ENCODE peak calls at places on chromosomes 5 and 9, in five cellular contexts. C is GM23248, Y is left lung, I is uterus, S is endothelial cell of umbilical vein. Z is an unnamed sample.

GRCh38 chr9:93154293-93154903 is 20.3 kb upstream of the NINJ1 start:
- DNase-seq in C (peak; percentile 37), S (peak; percentile 38), Y (no peak), I (no peak), Z (peak; percentile 67)

GRCh38 chr5:122760281-122760680 is 14.6 kb upstream of the SNX2 start:
- DNase-seq in I (no peak), C (no peak), S (no peak), Y (no peak), Z (no peak)

GRCh38 chr5:124230456-124230855 is 516.0 kb downstream of the ZNF608 start:
- DNase-seq in S (no peak), C (no peak), I (no peak), Y (no peak), Z (no peak)

GRCh38 chr9:127589955-127590370 is 22.1 kb upstream of the STXBP1 start:
- DNase-seq in C (peak; percentile 87), Y (no peak), I (peak; percentile 84), S (peak; percentile 71), Z (peak; percentile 69)

GRCh38 chr5:114634517-114634916 is 272.6 kb downstream of the KCNN2 start:
- DNase-seq in Y (no peak), C (no peak), I (no peak), S (no peak), Z (no peak)

GRCh38 chr9:4393806-4394523 is 94.1 kb upstream of the GLIS3 start:
- DNase-seq in I (no peak), Y (no peak), C (no peak), S (no peak), Z (no peak)

GRCh38 chr9:30943446-30944232 is 1440.8 kb upstream of the ACO1 start:
- DNase-seq in I (no peak), S (no peak), C (no peak), Y (peak; percentile 69), Z (no peak)

GRCh38 chr9:83620841-83621636 is 1.9 kb upstream of the IDNK start:
- DNase-seq in C (peak; percentile 70), I (no peak), Y (no peak), S (peak; percentile 65), Z (peak; percentile 81)

GRCh38 chr5:180461303-180461702 is 32.9 kb upstream of the CNOT6 start:
- DNase-seq in S (no peak), I (no peak), Y (peak; percentile 34), C (no peak), Z (no peak)

GRCh38 chr9:6224393-6225154 is 9.0 kb downstream of the IL33 start:
- DNase-seq in I (no peak), C (no peak), S (no peak), Y (no peak), Z (no peak)

GRCh38 chr9:127417130-127418036 is 6.8 kb upstream of the ZNF79 start:
- DNase-seq in Y (no peak), S (no peak), C (peak; percentile 75), I (no peak), Z (no peak)

GRCh38 chr5:159886312-159886711 is 30.0 kb upstream of the ADRA1B start:
- DNase-seq in Y (no peak), I (no peak), S (no peak), C (no peak), Z (no peak)

GRCh38 chr5:178785999-178786398 is 55.5 kb upstream of the ZNF354A start:
- DNase-seq in C (peak; percentile 72), I (no peak), S (no peak), Y (no peak), Z (no peak)

GRCh38 chr5:173941758-173942401 is 47.1 kb upstream of the C5orf47 start:
- DNase-seq in I (no peak), S (peak; percentile 65), C (no peak), Y (no peak), Z (no peak)

GRCh38 chr9:108002296-108003056 is 512.9 kb upstream of the KLF4 start:
- DNase-seq in S (no peak), Y (no peak), I (peak; percentile 22), C (peak; percentile 61), Z (no peak)

GRCh38 chr9:81393985-81394811 is 295.1 kb downstream of the TLE1 start:
- DNase-seq in Y (no peak), C (no peak), I (peak; percentile 40), S (no peak), Z (no peak)

GRCh38 chr9:136981588-136982231 is 1.1 kb upstream of the LCNL1 start:
- DNase-seq in I (peak; percentile 46), S (no peak), C (no peak), Y (no peak), Z (peak; percentile 67)

GRCh38 chr5:154962494-154962893 is 21.6 kb downstream of the MRPL22 start:
- DNase-seq in S (peak; percentile 34), Y (no peak), C (peak; percentile 59), I (no peak), Z (no peak)

GRCh38 chr9:22682536-22683392 is 236.1 kb downstream of the DMRTA1 start:
- DNase-seq in I (no peak), Y (no peak), S (no peak), C (peak; percentile 91), Z (no peak)

GRCh38 chr5:14108170-14108996 is 34.8 kb upstream of the TRIO start:
- DNase-seq in I (peak; percentile 74), Y (no peak), S (peak; percentile 77), C (peak; percentile 93), Z (peak; percentile 86)

GRCh38 chr9:122192261-122192875 is 32.7 kb downstream of the MORN5 start:
- DNase-seq in I (no peak), Y (no peak), C (no peak), S (no peak), Z (no peak)

GRCh38 chr9:133945314-133945975 is 46.7 kb downstream of the VAV2 start:
- DNase-seq in Y (peak; percentile 67), I (no peak), S (no peak), C (no peak), Z (no peak)

GRCh38 chr5:139961435-139962157 is 81.5 kb downstream of the NRG2 start:
- DNase-seq in S (no peak), C (peak; percentile 33), Y (no peak), I (no peak), Z (no peak)

GRCh38 chr9:3528466-3528865 is 2.7 kb upstream of the RFX3 start:
- DNase-seq in I (no peak), Y (no peak), C (no peak), S (no peak), Z (no peak)

GRCh38 chr9:2925016-2925415 is 81.1 kb upstream of the PUM3 start:
- DNase-seq in I (no peak), C (no peak), S (no peak), Y (no peak), Z (no peak)

GRCh38 chr9:100375677-100376076 is 22.9 kb upstream of the TEX10 start:
- DNase-seq in Y (no peak), S (no peak), I (no peak), C (no peak), Z (no peak)

GRCh38 chr9:136596630-136597031 is 50.8 kb upstream of the NOTCH1 start:
- DNase-seq in S (no peak), C (no peak), I (no peak), Y (peak; percentile 51), Z (no peak)

GRCh38 chr5:59020611-59021285 is 437.9 kb downstream of the RAB3C start:
- DNase-seq in C (no peak), S (no peak), Y (no peak), I (no peak), Z (no peak)

GRCh38 chr9:97991818-97992217 is 8.7 kb downstream of the ANP32B start:
- DNase-seq in S (no peak), Y (no peak), I (no peak), C (no peak), Z (no peak)
- H3K4me1 ChIP-seq in S (peaks cover 11% of the 10 kb centered on the region), Y (peaks cover 17% of the 10 kb centered on the region), I (peaks cover 10% of the 10 kb centered on the region), C (peaks cover 30% of the 10 kb centered on the region), Z (peaks cover 35% of the 10 kb centered on the region)

GRCh38 chr5:172430354-172430753 is 24.0 kb downstream of the SH3PXD2B start:
- DNase-seq in C (no peak), S (no peak), I (no peak), Y (no peak), Z (no peak)
- H3K27ac ChIP-seq in C (peak overlapping the region; percentile 88), S (no peak overlapping the region), I (peak overlapping the region; percentile 95), Y (peak overlapping the region; percentile 72), Z (no peak overlapping the region)

GRCh38 chr9:128631636-128632035 is 25.0 kb downstream of the DYNC2I2 start:
- DNase-seq in Y (peak; percentile 13), C (no peak), S (no peak), I (no peak), Z (no peak)
- H3K36me3 ChIP-seq in Y (peaks cover 84% of the 10 kb centered on the region), C (peaks cover 41% of the 10 kb centered on the region), S (peaks cover 71% of the 10 kb centered on the region), I (no peaks in the 10 kb centered on the region), Z (peaks cover 88% of the 10 kb centered on the region)

DNA sequence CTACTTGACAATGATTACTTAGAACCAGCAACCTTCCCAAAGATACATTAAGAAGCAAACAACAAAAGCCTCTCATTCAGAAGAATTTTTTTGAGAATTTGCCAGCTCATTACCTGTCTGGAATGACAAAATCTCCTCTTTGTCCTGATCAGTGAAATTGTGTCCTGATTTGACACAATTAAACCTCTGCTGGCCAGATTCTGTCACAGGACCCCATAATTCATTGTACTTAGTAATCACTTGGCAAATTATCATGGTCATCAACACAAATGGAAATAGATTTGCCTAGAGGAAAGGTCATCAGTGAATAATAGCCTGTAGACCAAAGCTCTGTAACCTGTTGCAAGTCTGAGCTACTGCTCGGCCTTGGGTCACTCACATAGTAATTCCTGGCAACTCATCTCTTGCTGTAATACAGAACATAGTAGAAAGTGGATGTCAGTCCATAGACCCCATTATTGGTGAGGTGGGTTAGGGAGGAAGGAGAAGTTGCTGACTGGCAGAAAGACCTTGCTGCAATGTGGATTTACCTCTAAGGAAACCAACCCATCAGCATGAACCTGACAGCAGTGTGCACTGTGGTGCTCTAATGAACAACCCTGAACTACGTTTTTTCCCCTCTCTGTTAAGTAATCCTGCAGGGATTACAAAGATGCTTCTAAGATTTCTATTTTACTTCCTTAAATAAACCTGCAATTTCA is 370.1 kb downstream of the KIAA0825 start:
- DNase-seq in I (no peak), Y (no peak), S (no peak), C (no peak), Z (no peak)
- H3K4me1 ChIP-seq in I (no peaks in the 10 kb centered on the region), Y (no peaks in the 10 kb centered on the region), S (no peaks in the 10 kb centered on the region), C (peaks cover 27% of the 10 kb centered on the region), Z (no peaks in the 10 kb centered on the region)

GRCh38 chr9:115034801-115035200 is 83.2 kb downstream of the TNC start:
- DNase-seq in Y (no peak), S (no peak), I (no peak), C (peak; percentile 87), Z (no peak)

GRCh38 chr9:115038138-115038537 is 79.8 kb downstream of the TNC start:
- DNase-seq in S (no peak), Y (no peak), I (no peak), C (peak; percentile 33), Z (no peak)

GRCh38 chr9:115036691-115037090 is 81.3 kb downstream of the TNC start:
- DNase-seq in S (no peak), I (no peak), Y (no peak), C (no peak), Z (no peak)

GRCh38 chr9:115033800-115034199 is 84.2 kb downstream of the TNC start:
- DNase-seq in Y (no peak), C (no peak), S (no peak), I (no peak), Z (no peak)

GRCh38 chr9:115035872-115036612 is 81.9 kb downstream of the TNC start:
- DNase-seq in S (no peak), I (no peak), C (peak; percentile 84), Y (no peak), Z (peak; percentile 62)
- H3K27ac ChIP-seq in S (no peak overlapping the region), I (peak overlapping the region; percentile 65), C (peak overlapping the region; percentile 69), Y (peak overlapping the region; percentile 15), Z (peak overlapping the region; percentile 70)

GRCh38 chr5:168562274-168562673 is 16.9 kb downstream of the PANK3 start:
- DNase-seq in Y (no peak), I (no peak), S (no peak), C (no peak), Z (no peak)
- H3K36me3 ChIP-seq in Y (peaks cover 79% of the 10 kb centered on the region), I (no peaks in the 10 kb centered on the region), S (peaks cover 3% of the 10 kb centered on the region), C (peaks cover 44% of the 10 kb centered on the region), Z (peaks cover 80% of the 10 kb centered on the region)

GRCh38 chr9:89428222-89428761 is 69.6 kb downstream of the SEMA4D start:
- DNase-seq in S (no peak), C (no peak), I (no peak), Y (no peak), Z (no peak)
- H3K4me1 ChIP-seq in S (peaks cover 14% of the 10 kb centered on the region), C (peaks cover 6% of the 10 kb centered on the region), I (no peaks in the 10 kb centered on the region), Y (no peaks in the 10 kb centered on the region), Z (no peaks in the 10 kb centered on the region)

Z was measured in A673.